ENCODE peak calls at places on chromosomes 1 and 21, in four cellular contexts. L, B, D and R are unnamed samples.

GRCh38 chr1:64073705-64074104 is 129.7 kb upstream of the UBE2U start:
- DNase-seq in L (no peak), B (peak), D (no peak), R (no peak)

GRCh38 chr1:50605186-50605875 is 182.1 kb upstream of the DMRTA2 start:
- DNase-seq in L (no peak), B (peak), D (no peak), R (no peak)

GRCh38 chr1:147738129-147738528 is 22.3 kb downstream of the GJA5 start:
- DNase-seq in L (no peak), B (no peak), D (no peak), R (no peak)

GRCh38 chr1:89725016-89725380 is 92.1 kb downstream of the LRRC8C start:
- DNase-seq in L (no peak), B (no peak), D (no peak), R (no peak)

GRCh38 chr21:26060335-26061115 is 110.0 kb downstream of the APP start:
- DNase-seq in L (no peak), B (no peak), D (no peak), R (no peak)

GRCh38 chr1:228274452-228275153 is 66.8 kb downstream of the OBSCN start:
- DNase-seq in L (no peak), B (no peak), D (no peak), R (no peak)

GRCh38 chr1:86247553-86248279 is 91.1 kb upstream of the COL24A1 start:
- DNase-seq in L (no peak), B (no peak), D (no peak), R (no peak)

GRCh38 chr1:229563241-229563640 is 4.7 kb upstream of the ABCB10 start:
- DNase-seq in L (no peak), B (peak), D (no peak), R (no peak)

GRCh38 chr1:95974586-95974985 is 740.6 kb downstream of the RWDD3 start:
- DNase-seq in L (no peak), B (no peak), D (no peak), R (no peak)

GRCh38 chr1:158931055-158931737 is at the start of gene PYHIN1:
- DNase-seq in L (no peak), B (no peak), D (peak), R (no peak)

GRCh38 chr1:116722016-116722838 is 32.0 kb upstream of the CD2 start:
- DNase-seq in L (no peak), B (peak), D (no peak), R (no peak)

GRCh38 chr1:227913969-227914791 is 33.6 kb downstream of the WNT9A start:
- DNase-seq in L (no peak), B (peak), D (no peak), R (no peak)

GRCh38 chr1:240998441-240999015 is 358.5 kb downstream of the RGS7 start:
- DNase-seq in L (peak), B (no peak), D (no peak), R (no peak)
- TF ChIP-seq CTCF in L (no peak), B (no peak), D (no peak), R (no peak)

GRCh38 chr1:230694991-230695390 is 18.9 kb downstream of the AGT start:
- DNase-seq in L (no peak), B (no peak), D (no peak), R (no peak)

GRCh38 chr1:230690101-230690500 is 23.8 kb downstream of the AGT start:
- DNase-seq in L (no peak), B (no peak), D (no peak), R (no peak)

GRCh38 chr1:230691615-230692014 is 22.3 kb downstream of the AGT start:
- DNase-seq in L (no peak), B (no peak), D (no peak), R (no peak)

GRCh38 chr1:230694464-230694863 is 19.5 kb downstream of the AGT start:
- DNase-seq in L (no peak), B (no peak), D (no peak), R (no peak)

GRCh38 chr1:230693221-230693620 is 20.7 kb downstream of the AGT start:
- DNase-seq in L (no peak), B (no peak), D (no peak), R (no peak)
- TF ChIP-seq CTCF in L (no peak), B (no peak), D (no peak), R (no peak)

GRCh38 chr1:78553859-78554258 is 63.1 kb downstream of the PTGFR start:
- DNase-seq in L (no peak), B (peak), D (no peak), R (no peak)
- TF ChIP-seq CTCF in L (peak), B (no peak), D (no peak), R (no peak)

GRCh38 chr1:234065794-234066447 is 161.4 kb downstream of the SLC35F3 start:
- DNase-seq in L (peak), B (peak), D (peak), R (no peak)

GRCh38 chr1:234072793-234073192 is 168.3 kb downstream of the SLC35F3 start:
- DNase-seq in L (no peak), B (no peak), D (no peak), R (no peak)

GRCh38 chr1:234067584-234067983 is 163.1 kb downstream of the SLC35F3 start:
- DNase-seq in L (no peak), B (no peak), D (no peak), R (no peak)

GRCh38 chr1:234069760-234070159 is 165.3 kb downstream of the SLC35F3 start:
- DNase-seq in L (no peak), B (no peak), D (no peak), R (no peak)
- TF ChIP-seq CTCF in L (peak), B (peak), D (no peak), R (no peak)

DNA sequence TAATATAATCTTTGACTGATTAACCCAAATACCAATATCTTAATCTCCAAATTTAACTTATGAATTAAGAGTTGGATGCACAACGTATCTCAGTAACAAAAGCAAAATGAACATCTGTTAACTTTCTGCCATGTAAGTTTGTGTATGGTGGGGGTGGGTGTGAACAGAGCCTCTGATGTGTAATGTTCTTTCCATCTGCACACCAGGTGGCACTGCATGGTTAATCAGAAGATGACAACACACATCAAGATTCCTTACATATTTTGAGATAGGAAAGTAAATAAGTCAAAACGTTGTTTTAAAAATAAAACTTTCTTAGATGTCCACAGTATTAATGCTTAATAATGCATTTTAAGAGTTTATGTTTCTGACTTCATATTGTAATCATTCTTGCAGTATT is 251.9 kb downstream of the DPYD start:
- DNase-seq in L (no peak), B (peak), D (no peak), R (no peak)
- TF ChIP-seq CTCF in L (peak), B (peak), D (peak), R (no peak)

GRCh38 chr1:41765109-41765655 is 153.5 kb downstream of the HIVEP3 start:
- DNase-seq in L (no peak), B (no peak), D (no peak), R (no peak)

GRCh38 chr1:41762777-41763176 is 155.9 kb downstream of the HIVEP3 start:
- DNase-seq in L (no peak), B (no peak), D (no peak), R (no peak)

GRCh38 chr1:41764608-41765007 is 154.1 kb downstream of the HIVEP3 start:
- DNase-seq in L (no peak), B (no peak), D (no peak), R (peak)

GRCh38 chr1:41758904-41759548 is 159.7 kb downstream of the HIVEP3 start:
- DNase-seq in L (no peak), B (no peak), D (no peak), R (no peak)

DNA sequence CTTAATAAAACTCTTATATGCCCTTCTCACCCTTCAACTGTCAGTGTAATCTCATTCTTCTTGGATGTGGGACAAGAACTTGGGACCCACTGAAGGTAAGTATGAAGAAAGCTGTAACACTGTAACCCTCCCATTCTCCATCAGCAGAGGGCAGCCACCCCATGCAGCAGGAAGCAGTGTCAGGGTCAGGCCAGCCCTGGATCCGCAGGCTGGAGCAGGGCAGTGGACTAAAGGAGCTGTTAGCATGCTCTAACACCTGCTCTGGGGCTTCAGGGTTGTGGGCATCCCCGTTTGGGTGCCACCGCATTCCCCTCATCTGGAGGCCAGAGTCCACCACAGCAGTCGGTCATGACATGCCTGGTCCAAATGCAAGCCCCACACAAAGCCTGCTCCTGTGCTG is 156.5 kb downstream of the HIVEP3 start:
- DNase-seq in L (no peak), B (no peak), D (no peak), R (no peak)
- TF ChIP-seq CTCF in L (no peak), B (peak), D (no peak), R (peak)

DNA sequence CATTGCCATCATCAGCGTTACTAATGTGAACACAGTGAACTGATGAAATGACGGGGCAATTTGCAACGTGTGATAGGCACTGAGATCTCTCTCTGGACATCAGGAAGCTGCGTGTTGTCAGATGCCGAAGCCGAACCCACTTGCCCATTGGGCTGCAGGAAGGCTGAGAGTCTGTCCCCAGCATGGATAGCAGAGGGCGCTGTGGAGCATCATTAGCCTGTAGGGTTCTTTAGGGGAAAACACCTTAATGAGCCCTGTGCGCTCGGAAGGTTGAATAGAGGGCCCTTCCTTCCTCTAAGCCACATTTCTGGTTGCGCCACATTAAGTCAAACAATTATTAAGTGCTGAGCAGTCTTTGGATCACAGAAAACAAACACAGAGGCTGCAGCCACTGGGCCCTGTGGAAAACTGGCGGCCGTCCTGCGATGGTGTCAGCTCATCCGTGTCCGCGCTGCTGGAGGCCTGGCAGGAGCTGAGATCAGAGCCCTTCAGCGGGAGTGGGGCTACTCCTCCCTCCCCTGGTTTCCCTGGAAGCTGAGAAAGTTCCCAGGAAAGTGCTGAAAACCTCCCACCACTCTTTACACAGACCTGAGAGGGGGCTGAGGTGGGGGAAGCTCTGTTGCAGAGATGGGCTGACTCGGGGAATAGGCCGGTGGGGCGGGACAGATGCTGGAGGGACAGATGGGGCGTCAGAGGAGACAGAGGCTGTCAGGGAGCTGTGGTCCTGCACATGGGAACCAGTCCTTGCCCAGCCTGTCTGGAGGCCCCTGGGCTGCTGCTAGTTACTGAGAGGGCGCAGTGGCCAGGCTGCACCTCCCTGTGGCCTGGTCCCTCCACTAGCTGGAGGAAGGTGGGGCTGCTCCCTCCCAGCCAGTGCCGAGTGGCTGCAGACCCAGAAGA is 12.7 kb downstream of the TFF2 start:
- DNase-seq in L (no peak), B (peak), D (peak), R (peak)
- TF ChIP-seq CTCF in L (peak), B (peak), D (peak), R (peak)